ENCODE peak calls at places on chromosomes 5 and 9, in eight cellular contexts. N is CD8-positive, alpha-beta T cell; U is WERI-Rb-1; I is breast epithelium; K is suprapubic skin; C is uterus; M is spleen; H is gastrocnemius medialis. R is an unnamed sample. For H3K9me3, the result is how much of the 10 kb centered on the place peaks cover.

GRCh38 chr9:27385606-27386005 is 88.7 kb upstream of the EQTN start:
- DNase-seq in N (no peak), U (no peak), I (no peak), K (no peak), C (no peak), M (no peak), H (no peak), R (no peak)

GRCh38 chr5:167759411-167759821 is 532.0 kb upstream of the WWC1 start:
- DNase-seq in N (no peak), U (no peak), I (no peak), K (no peak), C (no peak), M (no peak), H (no peak), R (no peak)

GRCh38 chr9:556675-557074 is 284.8 kb upstream of the DMRT1 start:
- DNase-seq in N (no peak), U (no peak), I (no peak), K (no peak), C (no peak), M (no peak), H (no peak), R (no peak)

GRCh38 chr5:175885813-175886212 is 14.4 kb downstream of the CPLX2 start:
- DNase-seq in N (no peak), U (no peak), I (no peak), K (no peak), C (no peak), M (no peak), H (no peak), R (no peak)

GRCh38 chr5:83485842-83486241 is 14.3 kb downstream of the VCAN start:
- DNase-seq in N (no peak), U (no peak), I (no peak), K (no peak), C (no peak), M (no peak), H (no peak), R (no peak)

GRCh38 chr5:168209561-168209960 is 81.9 kb upstream of the WWC1 start:
- DNase-seq in N (no peak), U (no peak), I (no peak), K (no peak), C (no peak), M (no peak), H (no peak), R (no peak)

GRCh38 chr9:114504341-114505186 is 709 bp downstream of the WHRN start:
- DNase-seq in N (peak), U (peak), I (peak), K (peak), C (peak), M (peak), H (no peak), R (peak)

GRCh38 chr9:135732569-135733257 is 30.7 kb downstream of the KCNT1 start:
- DNase-seq in N (no peak), U (no peak), I (no peak), K (no peak), C (no peak), M (no peak), H (no peak), R (no peak)

GRCh38 chr9:130286781-130287428 is 21.3 kb downstream of the HMCN2 start:
- DNase-seq in N (no peak), U (no peak), I (no peak), K (peak), C (no peak), M (peak), H (no peak), R (no peak)

GRCh38 chr5:156920042-156920860 is 42.8 kb downstream of the TIMD4 start:
- DNase-seq in N (peak), U (no peak), I (no peak), K (no peak), C (no peak), M (no peak), H (no peak), R (no peak)

GRCh38 chr5:93294996-93295395 is 286.0 kb downstream of the NR2F1-AS1 start:
- DNase-seq in N (no peak), U (no peak), I (no peak), K (no peak), C (no peak), M (no peak), H (no peak), R (no peak)

GRCh38 chr9:108191065-108191464 is 664.7 kb downstream of the ACTL7B start:
- DNase-seq in N (no peak), U (no peak), I (no peak), K (no peak), C (no peak), M (no peak), H (no peak), R (no peak)

GRCh38 chr5:6373081-6373846 is 5.1 kb downstream of the MED10 start:
- DNase-seq in N (peak), U (no peak), I (no peak), K (no peak), C (no peak), M (no peak), H (no peak), R (no peak)

GRCh38 chr5:69049151-69049550 is 44.7 kb upstream of the SLC30A5 start:
- DNase-seq in N (no peak), U (no peak), I (no peak), K (no peak), C (no peak), M (no peak), H (no peak), R (no peak)

GRCh38 chr5:39107350-39107749 is 33.2 kb upstream of the RICTOR start:
- DNase-seq in N (no peak), U (no peak), I (no peak), K (no peak), C (no peak), M (no peak), H (no peak), R (no peak)

GRCh38 chr9:22147818-22148573 is 138.9 kb upstream of the CDKN2B start:
- DNase-seq in N (no peak), U (no peak), I (no peak), K (no peak), C (no peak), M (no peak), H (no peak), R (no peak)

GRCh38 chr9:93198117-93198838 is 14.3 kb downstream of the WNK2 start:
- DNase-seq in N (no peak), U (no peak), I (no peak), K (no peak), C (no peak), M (no peak), H (no peak), R (no peak)

GRCh38 chr5:1751864-1752822 is 47.5 kb downstream of the MRPL36 start:
- DNase-seq in N (no peak), U (peak), I (no peak), K (no peak), C (no peak), M (no peak), H (no peak), R (no peak)

GRCh38 chr9:12759767-12760166 is 15.1 kb upstream of the LURAP1L start:
- DNase-seq in N (no peak), U (no peak), I (no peak), K (no peak), C (no peak), M (no peak), H (no peak), R (no peak)

GRCh38 chr5:44740655-44741054 is 68.1 kb upstream of the MRPS30 start:
- DNase-seq in N (no peak), U (peak), I (no peak), K (no peak), C (no peak), M (no peak), H (no peak), R (no peak)

GRCh38 chr9:93670208-93671029 is 94.0 kb downstream of the PHF2 start:
- DNase-seq in N (peak), U (peak), I (peak), K (peak), C (peak), M (peak), H (peak), R (no peak)

GRCh38 chr5:177484902-177485549 is 11.6 kb upstream of the DBN1 start:
- DNase-seq in N (no peak), U (no peak), I (no peak), K (no peak), C (no peak), M (peak), H (no peak), R (no peak)

GRCh38 chr9:130118841-130119520 is 53.2 kb upstream of the NCS1 start:
- DNase-seq in N (no peak), U (peak), I (no peak), K (no peak), C (no peak), M (no peak), H (no peak), R (no peak)

GRCh38 chr9:99137225-99137624 is 32.3 kb downstream of the TGFBR1 start:
- DNase-seq in N (no peak), U (no peak), I (no peak), K (no peak), C (no peak), M (no peak), H (no peak), R (no peak)

GRCh38 chr9:38081356-38082108 is 12.5 kb upstream of the SHB start:
- DNase-seq in N (no peak), U (no peak), I (no peak), K (no peak), C (no peak), M (peak), H (no peak), R (no peak)

GRCh38 chr9:18566125-18566524 is 92.2 kb downstream of the ADAMTSL1 start:
- DNase-seq in N (no peak), U (no peak), I (no peak), K (no peak), C (no peak), M (no peak), H (no peak), R (no peak)

GRCh38 chr9:81382281-81382680 is 307.1 kb downstream of the TLE1 start:
- DNase-seq in N (no peak), U (no peak), I (no peak), K (no peak), C (no peak), M (no peak), H (no peak), R (no peak)

GRCh38 chr5:159319822-159320221 is 10.5 kb downstream of the IL12B start:
- DNase-seq in N (no peak), U (no peak), I (no peak), K (no peak), C (no peak), M (no peak), H (no peak), R (no peak)

GRCh38 chr5:169183581-169183980 is 117.4 kb downstream of the SLIT3 start:
- DNase-seq in N (no peak), U (no peak), I (no peak), K (no peak), C (no peak), M (no peak), H (no peak), R (no peak)

GRCh38 chr9:89878687-89879086 is 273.9 kb downstream of the GADD45G start:
- DNase-seq in N (no peak), U (no peak), I (peak), K (peak), C (peak), M (peak), H (peak), R (no peak)

GRCh38 chr9:127179633-127180401 is 57.4 kb upstream of the ANGPTL2 start:
- DNase-seq in N (no peak), U (peak), I (peak), K (peak), C (peak), M (peak), H (no peak), R (no peak)

DNA sequence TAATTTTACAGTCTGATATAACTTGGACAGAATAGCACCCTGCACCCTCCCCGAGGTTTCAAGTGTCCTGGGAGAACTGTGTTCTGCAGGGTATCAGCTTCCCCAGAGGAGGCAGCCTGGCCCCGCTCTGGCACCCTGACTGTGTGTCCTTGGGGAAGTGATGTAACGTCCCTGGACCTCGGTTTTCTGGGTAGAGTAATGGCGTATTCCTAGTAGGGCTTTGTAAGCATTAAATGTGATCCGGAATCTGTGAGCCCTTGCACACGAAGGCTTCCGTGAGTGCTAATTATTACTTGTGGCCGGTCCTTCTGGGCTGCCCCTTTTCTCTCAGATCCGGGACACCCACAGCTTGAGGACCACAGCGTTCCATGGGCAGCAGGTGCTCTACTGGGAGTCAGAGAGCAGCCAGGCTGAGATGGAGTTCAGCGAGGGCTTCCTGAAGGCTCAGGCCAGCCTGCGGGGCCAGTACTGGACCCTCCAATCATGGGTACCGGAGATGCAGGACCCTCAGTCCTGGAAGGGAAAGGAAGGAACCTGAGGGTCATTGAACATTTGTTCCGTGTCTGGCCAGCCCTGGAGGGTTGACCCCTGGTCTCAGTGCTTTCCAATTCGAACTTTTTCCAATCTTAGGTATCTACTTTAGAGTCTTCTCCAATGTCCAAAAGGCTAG is 1.0 kb upstream of the CACFD1 start:
- DNase-seq in N (no peak), U (no peak), I (no peak), K (peak), C (no peak), M (peak), H (peak), R (no peak)
- H3K27ac ChIP-seq in N (no peak), U (peak), I (peak), K (no peak), C (peak), M (no peak), H (peak), R (peak)

GRCh38 chr5:180494060-180494509 is at the start of gene CNOT6:
- DNase-seq in N (peak), U (peak), I (peak), K (peak), C (peak), M (peak), H (peak), R (peak)

GRCh38 chr5:180494510-180495181 is 467 bp downstream of the CNOT6 start:
- DNase-seq in N (peak), U (peak), I (peak), K (peak), C (no peak), M (peak), H (peak), R (peak)

GRCh38 chr5:180498378-180498777 is 4.2 kb downstream of the CNOT6 start:
- DNase-seq in N (no peak), U (no peak), I (no peak), K (no peak), C (no peak), M (no peak), H (no peak), R (no peak)

GRCh38 chr5:180495292-180495691 is 1.1 kb downstream of the CNOT6 start:
- DNase-seq in N (no peak), U (no peak), I (no peak), K (no peak), C (no peak), M (no peak), H (no peak), R (no peak)

DNA sequence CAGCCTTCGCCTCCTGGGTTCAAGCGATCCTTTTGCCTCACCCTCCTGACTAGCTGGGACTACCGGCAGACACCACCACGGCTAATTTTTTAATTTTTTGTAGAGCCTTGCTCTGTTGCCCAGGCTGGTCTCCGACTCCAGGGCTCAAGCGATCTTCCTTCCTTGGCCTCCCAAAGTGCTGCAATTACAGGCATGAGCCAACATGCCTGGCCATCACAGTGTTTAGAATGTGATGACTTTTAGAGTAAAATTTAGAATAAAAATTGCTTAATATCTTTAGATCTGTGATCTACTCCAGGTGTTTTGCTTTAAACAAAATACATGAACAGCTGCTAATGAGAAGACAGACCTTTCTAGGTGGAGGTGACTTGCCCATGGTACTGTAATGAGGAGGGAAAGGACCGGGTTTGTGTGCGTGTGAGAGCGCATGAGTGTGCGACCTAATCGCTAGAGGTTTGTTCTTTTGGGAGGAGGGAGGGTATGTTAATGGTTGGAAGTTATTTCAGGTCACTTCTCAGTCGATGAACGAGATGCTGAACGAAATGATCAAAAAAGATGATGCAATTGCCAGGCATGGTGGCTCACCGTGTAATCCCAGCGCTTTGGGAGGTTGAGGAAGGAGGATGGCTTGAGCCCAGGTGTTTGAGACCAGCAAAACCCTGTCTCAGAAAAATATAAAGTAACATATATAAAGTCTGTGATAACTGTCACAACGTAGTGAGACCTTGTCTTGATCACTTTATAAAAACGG is 2.0 kb downstream of the CNOT6 start:
- DNase-seq in N (no peak), U (no peak), I (no peak), K (no peak), C (no peak), M (no peak), H (no peak), R (no peak)
- TF ChIP-seq CTCF in N (no peak), U (no peak), I (no peak), K (no peak), C (no peak), M (no peak), H (no peak), R (no peak)

GRCh38 chr9:123251741-123252140 is 16.6 kb downstream of the STRBP start:
- DNase-seq in N (no peak), U (no peak), I (no peak), K (no peak), C (no peak), M (no peak), H (no peak), R (no peak)
- H3K9me3 ChIP-seq in N (under half), U (under half), I (under half), K (under half), C (under half), M (under half), H (under half), R (under half)

DNA sequence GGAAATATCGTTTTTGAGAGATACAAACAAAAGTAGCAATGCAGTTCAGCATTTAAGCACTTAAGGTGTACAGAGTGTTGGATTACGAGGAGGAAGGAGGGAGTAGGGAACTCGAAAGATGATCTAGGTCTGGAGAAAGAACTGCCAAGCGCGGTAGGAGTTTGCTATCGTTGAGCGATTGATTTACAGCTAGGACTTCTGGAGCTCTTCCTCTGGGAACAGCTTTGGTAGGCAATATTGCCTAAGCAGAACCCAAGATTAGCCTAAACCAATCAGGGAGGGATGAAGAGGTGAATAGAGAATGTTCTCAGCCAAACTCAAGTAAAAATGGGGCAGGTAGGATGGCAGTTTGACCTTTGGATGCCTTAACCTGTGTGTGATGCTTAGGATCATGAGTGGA is 975 bp downstream of the CLTA start:
- DNase-seq in N (no peak), U (no peak), I (no peak), K (no peak), C (no peak), M (no peak), H (no peak), R (no peak)
- H3K27ac ChIP-seq in N (peak), U (peak), I (peak), K (peak), C (peak), M (no peak), H (peak), R (no peak)

DNA sequence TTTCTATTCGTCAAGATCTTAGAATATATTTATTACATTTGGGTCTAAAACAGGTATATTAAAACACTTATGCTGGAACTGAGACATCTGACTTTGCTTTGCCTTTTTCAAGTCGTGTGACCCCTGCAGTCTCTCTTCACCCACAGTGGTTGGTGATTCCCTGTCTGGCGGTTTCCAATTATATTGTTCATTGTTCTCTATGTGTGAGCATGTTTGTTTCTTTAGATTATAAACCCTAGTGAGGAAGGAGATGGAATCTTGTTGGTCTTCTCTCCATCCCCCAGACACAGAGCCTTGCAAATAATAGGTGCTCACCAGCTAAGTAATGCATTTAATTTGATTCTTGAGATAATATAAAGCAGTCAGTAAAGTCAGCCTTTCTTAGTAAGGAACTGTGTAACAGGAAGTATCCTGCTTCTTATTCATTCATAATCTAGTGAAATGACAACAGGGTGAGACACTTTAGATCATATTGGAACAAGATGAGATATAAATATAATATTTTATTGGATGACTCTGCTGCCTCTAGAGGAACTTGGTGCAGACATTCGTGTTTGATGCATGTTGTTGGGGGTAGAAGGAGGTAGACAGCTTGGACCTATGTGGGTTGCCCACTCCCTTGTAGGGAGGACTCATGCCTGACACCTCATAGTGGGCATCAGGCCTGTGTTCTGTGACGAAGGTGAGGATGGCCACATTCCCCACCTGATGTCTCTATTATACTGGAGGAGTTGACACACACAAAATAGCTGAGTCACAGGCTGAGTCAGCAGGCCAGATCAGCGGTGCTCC is 88.1 kb downstream of the FGF1 start:
- DNase-seq in N (no peak), U (no peak), I (no peak), K (no peak), C (no peak), M (no peak), H (no peak), R (no peak)
- TF ChIP-seq CTCF in N (no peak), U (no peak), I (no peak), K (no peak), C (no peak), M (no peak), H (no peak), R (no peak)

DNA sequence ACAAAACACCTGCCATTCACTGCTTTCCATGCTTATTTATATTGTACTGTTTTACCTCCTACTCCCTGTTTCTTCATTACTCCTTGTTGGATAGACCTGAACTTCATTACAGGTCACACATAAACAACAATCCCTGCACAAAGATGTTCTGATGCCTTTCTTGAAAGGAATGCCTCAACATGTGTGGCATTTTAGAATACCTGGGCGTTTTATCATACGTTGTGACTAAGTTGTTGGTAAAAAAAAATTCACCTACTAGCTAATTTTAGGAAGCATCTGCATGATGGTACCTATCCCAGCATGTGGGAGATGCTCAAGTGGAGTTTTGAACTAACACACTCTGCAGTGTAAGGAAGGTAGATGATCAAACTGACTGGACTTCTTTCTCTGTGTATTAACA is 604.1 kb downstream of the TAF11L14 start:
- DNase-seq in N (no peak), U (no peak), I (no peak), K (no peak), C (no peak), M (no peak), H (no peak), R (no peak)
- H3K9me3 ChIP-seq in N (under half), U (under half), I (under half), K (under half), C (under half), M (under half), H (under half), R (under half)

R was measured in CD4-positive, alpha-beta T cell.